ENCODE peak calls at places on chromosomes 12 and 14, in six cellular contexts. C, E, W, R, B and Q are unnamed samples.

GRCh38 chr14:96852823-96853422 is 55.7 kb downstream of the VRK1 start:
- DNase-seq in R (no peak), C (peak), B (no peak), E (no peak), W (peak), Q (no peak)

GRCh38 chr12:52399756-52400155 is 6.4 kb downstream of the KRT82 start:
- DNase-seq in E (no peak), W (no peak), R (no peak), C (no peak), B (no peak), Q (no peak)

GRCh38 chr12:25045869-25046268 is 97.0 kb upstream of the BCAT1 start:
- DNase-seq in E (no peak), R (no peak), B (no peak), W (no peak), C (no peak), Q (no peak)

GRCh38 chr12:67881565-67881964 is 107.7 kb upstream of the IFNG-AS1 start:
- DNase-seq in B (no peak), C (no peak), W (no peak), R (no peak), E (no peak), Q (no peak)

GRCh38 chr12:109821968-109822367 is 11.2 kb downstream of the TRPV4 start:
- DNase-seq in R (no peak), E (no peak), W (no peak), B (no peak), C (no peak), Q (no peak)

GRCh38 chr12:61490732-61491498 is 769.3 kb upstream of the USP15 start:
- DNase-seq in E (no peak), C (no peak), R (no peak), B (no peak), W (no peak), Q (no peak)

GRCh38 chr12:15897433-15897832 is 13.7 kb upstream of the DERA start:
- DNase-seq in R (no peak), E (no peak), W (no peak), B (no peak), C (no peak), Q (no peak)

GRCh38 chr14:106665814-106666213 is 1139.4 kb downstream of the TMEM121 start:
- DNase-seq in C (no peak), B (no peak), R (no peak), E (no peak), W (no peak), Q (no peak)

GRCh38 chr14:36660736-36661505 is 739 bp upstream of the PAX9 start:
- DNase-seq in B (no peak), W (no peak), C (no peak), R (peak), E (no peak), Q (no peak)

GRCh38 chr12:90908465-90908864 is 46.5 kb downstream of the CCER1 start:
- DNase-seq in R (no peak), C (no peak), B (no peak), W (no peak), E (no peak), Q (peak)

GRCh38 chr14:97978336-97978735 is 1181.2 kb downstream of the VRK1 start:
- DNase-seq in E (peak), W (peak), C (peak), B (peak), R (peak), Q (peak)

GRCh38 chr12:106289196-106289681 is 13.3 kb upstream of the TCP11L2 start:
- DNase-seq in W (no peak), C (no peak), E (no peak), R (no peak), B (no peak), Q (no peak)

GRCh38 chr14:105538481-105539049 is 12.2 kb downstream of the TMEM121 start:
- DNase-seq in B (no peak), R (no peak), C (no peak), E (no peak), W (no peak), Q (no peak)

GRCh38 chr14:100246136-100246535 is 7.2 kb downstream of the YY1 start:
- DNase-seq in C (no peak), E (no peak), W (no peak), B (no peak), R (peak), Q (no peak)

GRCh38 chr12:26566670-26567069 is 266.3 kb downstream of the ITPR2 start:
- DNase-seq in B (no peak), C (no peak), W (no peak), E (no peak), R (no peak), Q (no peak)

GRCh38 chr12:123160801-123161487 is 10.1 kb upstream of the PITPNM2 start:
- DNase-seq in E (no peak), C (no peak), W (no peak), R (peak), B (no peak), Q (peak)

GRCh38 chr14:63857467-63858030 is 4.7 kb downstream of the SYNE2 start:
- DNase-seq in R (no peak), W (no peak), B (no peak), C (no peak), E (no peak), Q (no peak)

GRCh38 chr14:74019743-74020142 is 594 bp downstream of the BBOF1 start:
- DNase-seq in R (no peak), W (no peak), C (no peak), B (no peak), E (no peak), Q (no peak)

GRCh38 chr14:65411656-65412188 is 808 bp upstream of the FUT8 start:
- DNase-seq in E (peak), C (peak), R (peak), B (peak), W (peak), Q (peak)